ENCODE peak calls at places on chromosomes 1 and 21, in four cellular contexts. One of them, this sample, is unnamed.

GRCh38 chr1:27521336-27522147 is 31.6 kb upstream of the WASF2 start:
- DNase-seq in SK-N-SH: no peak
- DNase-seq in K562: no peak
- DNase-seq in H1: no peak
- DNase-seq in this sample: no peak

GRCh38 chr1:117579221-117579906 is 26.5 kb upstream of the TENT5C start:
- DNase-seq in SK-N-SH: no peak
- DNase-seq in K562: no peak
- DNase-seq in H1: no peak
- DNase-seq in this sample: no peak

GRCh38 chr21:25988738-25989137 is 181.8 kb downstream of the APP start:
- DNase-seq in SK-N-SH: no peak
- DNase-seq in K562: no peak
- DNase-seq in H1: no peak
- DNase-seq in this sample: no peak

GRCh38 chr1:92168657-92169056 is 49.1 kb upstream of the C1orf146 start:
- DNase-seq in H1: no peak
- DNase-seq in SK-N-SH: peak
- DNase-seq in K562: no peak
- DNase-seq in this sample: no peak

GRCh38 chr1:111204923-111205723 is 4.7 kb upstream of the DENND2D start:
- DNase-seq in SK-N-SH: no peak
- DNase-seq in H1: no peak
- DNase-seq in K562: no peak
- DNase-seq in this sample: no peak

GRCh38 chr1:113073457-113073950 is 506 bp downstream of the LRIG2 start:
- DNase-seq in SK-N-SH: peak
- DNase-seq in H1: peak
- DNase-seq in K562: peak
- DNase-seq in this sample: peak

GRCh38 chr1:31746687-31747086 is 17.5 kb downstream of the ADGRB2 start:
- DNase-seq in SK-N-SH: no peak
- DNase-seq in K562: no peak
- DNase-seq in H1: no peak
- DNase-seq in this sample: no peak

GRCh38 chr21:44571296-44571695 is 2.2 kb upstream of the KRTAP10-4 start:
- DNase-seq in H1: no peak
- DNase-seq in K562: no peak
- DNase-seq in SK-N-SH: no peak
- DNase-seq in this sample: no peak

GRCh38 chr1:174652496-174653280 is 204.9 kb downstream of the GPR52 start:
- DNase-seq in H1: no peak
- DNase-seq in K562: no peak
- DNase-seq in SK-N-SH: no peak
- DNase-seq in this sample: peak

GRCh38 chr1:58573705-58574591 is 3.1 kb downstream of the TACSTD2 start:
- DNase-seq in SK-N-SH: no peak
- DNase-seq in K562: no peak
- DNase-seq in H1: no peak
- DNase-seq in this sample: no peak

GRCh38 chr1:52296345-52296744 is 69.7 kb downstream of the CC2D1B start:
- DNase-seq in SK-N-SH: peak
- DNase-seq in H1: no peak
- DNase-seq in K562: peak
- DNase-seq in this sample: no peak

GRCh38 chr1:29125237-29125641 is 1.5 kb upstream of the TMEM200B start:
- DNase-seq in K562: no peak
- DNase-seq in H1: no peak
- DNase-seq in SK-N-SH: no peak
- DNase-seq in this sample: no peak

GRCh38 chr1:55816456-55816794 is 601.3 kb upstream of the USP24 start:
- DNase-seq in K562: no peak
- DNase-seq in H1: no peak
- DNase-seq in SK-N-SH: no peak
- DNase-seq in this sample: no peak

GRCh38 chr1:247113733-247114271 is 9.6 kb upstream of the ZNF669 start:
- DNase-seq in H1: no peak
- DNase-seq in SK-N-SH: no peak
- DNase-seq in K562: no peak
- DNase-seq in this sample: no peak

GRCh38 chr1:247112479-247112781 is 8.3 kb upstream of the ZNF669 start:
- DNase-seq in H1: no peak
- DNase-seq in SK-N-SH: no peak
- DNase-seq in K562: no peak
- DNase-seq in this sample: no peak

GRCh38 chr1:247114351-247115140 is 10.4 kb upstream of the ZNF669 start:
- DNase-seq in H1: no peak
- DNase-seq in K562: no peak
- DNase-seq in SK-N-SH: peak
- DNase-seq in this sample: no peak

GRCh38 chr1:247111636-247112478 is 7.7 kb upstream of the ZNF669 start:
- DNase-seq in H1: no peak
- DNase-seq in K562: peak
- DNase-seq in SK-N-SH: peak
- DNase-seq in this sample: peak

DNA sequence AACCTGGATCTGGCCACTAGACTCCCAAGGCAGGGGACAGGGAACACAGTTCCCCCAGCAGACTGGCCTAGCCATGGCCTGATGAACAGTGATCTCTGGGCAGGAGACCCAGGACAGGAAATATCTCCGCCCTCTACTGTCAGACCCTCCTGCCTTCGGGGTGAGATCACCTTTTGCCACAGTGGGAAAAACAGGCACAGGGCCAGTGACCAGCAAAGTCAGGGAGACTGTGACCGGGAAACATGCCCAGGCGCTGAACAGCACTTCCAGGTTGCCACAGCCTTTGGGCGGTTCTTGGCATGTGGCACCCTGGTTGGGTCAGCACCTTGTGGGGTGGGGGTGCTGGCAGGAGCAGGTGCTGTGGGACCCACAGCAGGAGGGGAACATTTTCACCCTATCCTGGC is 8.9 kb upstream of the ZNF669 start:
- DNase-seq in SK-N-SH: peak
- DNase-seq in K562: peak
- DNase-seq in H1: no peak
- DNase-seq in this sample: no peak
- TF ChIP-seq TEAD4 in SK-N-SH: no peak
- TF ChIP-seq TEAD4 in K562: no peak
- TF ChIP-seq TEAD4 in H1: no peak
- TF ChIP-seq TEAD4 in this sample: no peak

DNA sequence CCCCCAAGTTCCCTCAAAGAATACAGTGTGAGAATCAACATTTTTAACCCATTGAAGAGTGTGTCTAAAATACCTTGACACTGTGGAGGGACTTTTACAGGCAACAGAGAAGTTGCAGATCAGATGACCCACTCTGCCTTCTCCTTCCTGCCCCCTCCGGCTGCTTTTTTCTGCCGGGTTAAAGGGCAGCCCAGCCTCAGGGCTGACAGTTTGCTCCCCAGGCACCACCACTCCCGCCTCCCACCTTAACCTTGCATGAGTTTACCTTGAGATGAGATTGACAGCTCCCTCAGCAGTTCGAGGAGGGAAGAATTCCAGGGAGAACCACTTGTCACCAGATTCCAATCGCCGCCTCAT is 3.2 kb downstream of the MTHFR start:
- DNase-seq in SK-N-SH: no peak
- DNase-seq in K562: peak
- DNase-seq in H1: no peak
- DNase-seq in this sample: no peak
- TF ChIP-seq TEAD4 in SK-N-SH: no peak
- TF ChIP-seq TEAD4 in K562: no peak
- TF ChIP-seq TEAD4 in H1: no peak
- TF ChIP-seq TEAD4 in this sample: no peak

DNA sequence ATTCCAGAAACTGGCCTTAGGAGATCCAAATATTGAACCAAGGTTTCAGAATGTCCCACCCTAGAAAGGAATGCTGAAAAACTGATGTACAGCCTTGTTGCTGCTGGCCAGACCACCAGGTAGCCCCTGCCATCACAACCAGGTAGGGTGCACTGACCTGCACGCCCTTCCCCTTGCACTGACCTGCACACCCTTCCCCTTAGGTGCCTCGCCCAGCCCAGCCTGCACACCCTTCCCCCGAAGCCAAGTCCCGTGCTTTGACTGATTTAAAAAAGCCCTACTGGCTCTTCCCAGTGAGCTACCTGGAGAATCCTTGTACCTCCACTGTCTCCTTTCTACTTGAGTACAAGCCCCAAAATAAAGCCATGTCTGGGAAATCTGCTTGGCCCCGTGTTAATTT is 26.3 kb upstream of the C1orf198 start:
- DNase-seq in H1: no peak
- DNase-seq in SK-N-SH: no peak
- DNase-seq in K562: no peak
- DNase-seq in this sample: no peak
- TF ChIP-seq TEAD4 in H1: no peak
- TF ChIP-seq TEAD4 in SK-N-SH: no peak
- TF ChIP-seq TEAD4 in K562: no peak
- TF ChIP-seq TEAD4 in this sample: no peak

GRCh38 chr21:41438425-41439113 is 12.5 kb downstream of the MX1 start:
- DNase-seq in SK-N-SH: no peak
- DNase-seq in H1: no peak
- DNase-seq in K562: no peak
- DNase-seq in this sample: no peak
- TF ChIP-seq TEAD4 in SK-N-SH: no peak
- TF ChIP-seq TEAD4 in H1: no peak
- TF ChIP-seq TEAD4 in K562: no peak
- TF ChIP-seq TEAD4 in this sample: no peak

DNA sequence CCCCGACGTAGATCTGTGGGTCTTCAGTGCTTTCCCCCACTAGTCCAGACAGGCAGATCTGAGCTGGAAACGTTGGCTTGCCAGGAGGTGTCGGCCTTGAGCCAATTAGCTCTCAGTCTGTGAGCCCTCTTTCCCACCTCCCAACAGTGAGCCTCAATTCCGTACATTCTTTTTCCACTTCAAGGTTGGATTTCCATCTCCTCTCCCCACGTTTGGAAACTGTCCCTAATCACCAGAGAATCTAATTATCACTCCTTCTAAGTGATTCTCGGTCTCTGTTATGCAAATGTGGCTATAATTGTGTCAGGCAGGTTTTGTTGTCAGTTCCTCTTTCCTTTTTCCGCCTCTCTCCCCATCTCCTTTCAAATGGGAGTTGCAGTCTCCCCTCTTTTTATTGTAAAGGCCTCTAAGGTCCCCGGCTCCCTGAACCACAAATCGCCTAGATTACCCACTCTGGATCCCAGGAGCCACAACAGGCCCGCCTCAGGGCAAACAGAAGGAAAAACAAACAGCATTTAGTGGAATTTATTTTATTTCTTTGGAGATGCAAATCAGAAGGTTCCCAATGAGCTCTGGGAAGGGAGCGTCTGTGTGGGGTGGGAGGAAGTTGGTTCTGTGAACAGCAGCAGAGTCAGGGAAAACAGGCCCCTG is 29.4 kb upstream of the LRRN2 start:
- DNase-seq in SK-N-SH: peak
- DNase-seq in H1: no peak
- DNase-seq in K562: no peak
- DNase-seq in this sample: peak
- TF ChIP-seq TEAD4 in SK-N-SH: no peak
- TF ChIP-seq TEAD4 in H1: no peak
- TF ChIP-seq TEAD4 in K562: no peak
- TF ChIP-seq TEAD4 in this sample: no peak

DNA sequence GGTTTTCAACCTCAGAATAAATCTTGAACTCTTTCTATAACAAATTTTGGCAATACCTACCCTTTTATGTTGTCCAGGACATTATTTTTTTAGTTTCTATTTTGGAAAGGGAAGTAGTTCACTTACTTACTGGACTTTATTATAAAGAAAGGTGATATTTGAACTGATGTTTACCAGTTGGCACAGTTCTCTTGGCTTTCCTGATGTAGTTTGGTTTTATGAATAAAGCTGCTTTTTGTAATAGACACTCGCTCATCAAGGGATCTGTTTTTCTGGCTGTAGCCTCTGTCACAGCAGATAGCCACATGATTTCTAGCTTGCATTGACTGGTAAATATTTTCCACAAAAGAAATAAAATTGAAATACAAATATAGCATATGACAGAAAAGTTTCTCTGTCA is 40.9 kb upstream of the METTL18 start:
- DNase-seq in SK-N-SH: no peak
- DNase-seq in K562: no peak
- DNase-seq in H1: no peak
- DNase-seq in this sample: no peak
- TF ChIP-seq TEAD4 in SK-N-SH: no peak
- TF ChIP-seq TEAD4 in K562: no peak
- TF ChIP-seq TEAD4 in H1: no peak
- TF ChIP-seq TEAD4 in this sample: no peak

DNA sequence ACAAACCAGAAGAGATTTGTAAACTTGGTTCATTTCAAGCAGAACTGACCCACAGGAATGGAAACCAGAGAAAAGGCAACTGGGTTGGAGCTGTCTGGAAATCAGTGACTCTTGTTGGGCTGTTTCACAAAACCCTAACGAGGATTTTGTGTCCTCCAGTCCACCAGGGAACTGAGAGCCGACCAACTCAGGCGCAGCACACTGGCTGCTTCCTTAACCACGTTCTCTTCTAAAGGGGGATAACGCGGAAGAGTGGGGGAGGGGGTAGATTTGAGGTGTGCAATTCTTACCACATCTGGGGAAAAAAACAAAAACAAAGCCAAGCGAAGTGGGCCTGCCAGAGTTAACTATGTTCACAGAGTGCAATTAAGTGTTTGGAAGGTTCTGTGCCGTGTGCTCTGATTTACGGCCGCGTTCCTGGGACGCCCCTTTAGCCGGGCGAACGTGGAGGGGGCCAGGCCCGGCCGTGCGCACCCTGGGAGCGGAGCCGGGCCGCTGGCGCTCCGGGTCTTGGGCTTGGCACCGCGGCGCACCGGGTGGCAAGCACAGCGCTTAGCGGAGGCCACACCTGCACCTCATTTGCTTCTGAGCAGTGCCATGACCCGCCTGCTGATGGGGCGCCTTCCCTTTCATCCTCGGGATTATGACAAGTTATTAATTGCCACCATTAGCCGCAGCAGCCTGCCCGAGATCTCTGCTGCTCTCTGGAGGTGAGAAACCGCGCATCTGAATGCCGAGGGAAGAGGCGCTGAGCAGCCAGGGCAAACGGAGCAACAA is 248.6 kb upstream of the FOXD3 start:
- DNase-seq in H1: no peak
- DNase-seq in SK-N-SH: peak
- DNase-seq in K562: no peak
- DNase-seq in this sample: peak
- TF ChIP-seq TEAD4 in H1: no peak
- TF ChIP-seq TEAD4 in SK-N-SH: no peak
- TF ChIP-seq TEAD4 in K562: no peak
- TF ChIP-seq TEAD4 in this sample: no peak